ENCODE peak calls at places on chromosomes 5 and 9, in eight cellular contexts. H, N, L, I, W, D, M and O are unnamed samples.
A peak's percentile ranks its signal among the peaks of the same experiment; 100 is the strongest.

GRCh38 chr9:16030513-16031185 is 477.8 kb downstream of the CCDC171 start:
- DNase-seq in H (no peak), N (no peak), L (no peak), I (no peak), W (peak; percentile 77), D (peak; percentile 98), M (no peak), O (no peak)

GRCh38 chr9:27367175-27367798 is 70.3 kb upstream of the EQTN start:
- DNase-seq in H (no peak), N (no peak), L (no peak), I (no peak), W (no peak), D (no peak), M (no peak), O (no peak)

GRCh38 chr5:174900176-174900692 is 175.9 kb downstream of the MSX2 start:
- DNase-seq in H (no peak), N (no peak), L (no peak), I (no peak), W (no peak), D (no peak), M (no peak), O (no peak)

GRCh38 chr5:8394965-8395364 is 526.0 kb downstream of the MTRR start:
- DNase-seq in H (no peak), N (no peak), L (no peak), I (no peak), W (no peak), D (no peak), M (no peak), O (no peak)

GRCh38 chr5:147481857-147482256 is 28.0 kb downstream of the DPYSL3 start:
- DNase-seq in H (no peak), N (no peak), L (no peak), I (no peak), W (peak; percentile 66), D (peak; percentile 71), M (no peak), O (no peak)

GRCh38 chr5:122751293-122751753 is 23.6 kb upstream of the SNX2 start:
- DNase-seq in H (no peak), N (no peak), L (no peak), I (peak; percentile 40), W (peak; percentile 99), D (peak; percentile 65), M (no peak), O (no peak)

GRCh38 chr9:121821326-121821725 is 169.9 kb downstream of the DAB2IP start:
- DNase-seq in H (no peak), N (no peak), L (no peak), I (no peak), W (no peak), D (no peak), M (no peak), O (no peak)

GRCh38 chr9:92611621-92612275 is 58.2 kb downstream of the IPPK start:
- DNase-seq in H (no peak), N (no peak), L (peak; percentile 46), I (no peak), W (no peak), D (no peak), M (no peak), O (no peak)

GRCh38 chr5:18992264-18992663 is 995.7 kb downstream of the CDH18 start:
- DNase-seq in H (no peak), N (no peak), L (no peak), I (no peak), W (no peak), D (no peak), M (no peak), O (no peak)

GRCh38 chr9:97880336-97880735 is 27.3 kb downstream of the FOXE1 start:
- DNase-seq in H (no peak), N (no peak), L (no peak), I (no peak), W (no peak), D (peak; percentile 73), M (no peak), O (no peak)

GRCh38 chr9:137351781-137352501 is 49.9 kb upstream of the NRARP start:
- DNase-seq in H (no peak), N (no peak), L (no peak), I (no peak), W (no peak), D (no peak), M (no peak), O (no peak)

GRCh38 chr9:34591091-34591910 is 1.8 kb upstream of the CNTFR start:
- DNase-seq in H (peak; percentile 58), N (peak; percentile 91), L (peak; percentile 84), I (peak; percentile 90), W (peak; percentile 29), D (peak; percentile 76), M (peak; percentile 84), O (peak; percentile 80)

GRCh38 chr9:98714833-98715232 is 6.1 kb upstream of the GABBR2 start:
- DNase-seq in H (no peak), N (no peak), L (no peak), I (no peak), W (no peak), D (no peak), M (no peak), O (no peak)

GRCh38 chr9:89410709-89411111 is 87.2 kb downstream of the SEMA4D start:
- DNase-seq in H (no peak), N (no peak), L (peak; percentile 29), I (no peak), W (no peak), D (peak; percentile 77), M (peak; percentile 71), O (no peak)

GRCh38 chr9:129392093-129392541 is 214.1 kb upstream of the IER5L start:
- DNase-seq in H (no peak), N (peak; percentile 1), L (no peak), I (no peak), W (no peak), D (no peak), M (no peak), O (no peak)

GRCh38 chr5:58156977-58157701 is 302.7 kb downstream of the PLK2 start:
- DNase-seq in H (no peak), N (peak; percentile 64), L (peak; percentile 64), I (no peak), W (no peak), D (peak; percentile 50), M (no peak), O (no peak)

GRCh38 chr9:91219557-91219956 is 142.2 kb downstream of the AUH start:
- DNase-seq in H (no peak), N (no peak), L (no peak), I (no peak), W (no peak), D (no peak), M (no peak), O (peak; percentile 24)

GRCh38 chr5:38922199-38922598 is 76.4 kb downstream of the OSMR start:
- DNase-seq in H (no peak), N (peak; percentile 50), L (peak; percentile 62), I (peak; percentile 55), W (peak; percentile 27), D (peak; percentile 61), M (peak; percentile 37), O (peak; percentile 32)

GRCh38 chr5:96661101-96661840 is 905 bp upstream of the CAST start:
- DNase-seq in H (no peak), N (no peak), L (peak; percentile 39), I (no peak), W (no peak), D (peak; percentile 66), M (peak; percentile 16), O (no peak)

GRCh38 chr5:107794731-107795130 is 124.0 kb upstream of the EFNA5 start:
- DNase-seq in H (no peak), N (no peak), L (no peak), I (no peak), W (no peak), D (no peak), M (no peak), O (no peak)

GRCh38 chr9:655875-656274 is 185.6 kb upstream of the DMRT1 start:
- DNase-seq in H (no peak), N (no peak), L (no peak), I (peak; percentile 95), W (no peak), D (no peak), M (no peak), O (no peak)

GRCh38 chr5:112669328-112669963 is 68.2 kb upstream of the APC start:
- DNase-seq in H (no peak), N (peak; percentile 38), L (no peak), I (no peak), W (no peak), D (no peak), M (no peak), O (peak; percentile 59)

GRCh38 chr9:94443039-94443722 is 111.7 kb upstream of the PCAT7 start:
- DNase-seq in H (peak; percentile 72), N (no peak), L (no peak), I (no peak), W (no peak), D (peak; percentile 73), M (no peak), O (no peak)

GRCh38 chr5:135320718-135321484 is 78.1 kb downstream of the MACROH2A1 start:
- DNase-seq in H (no peak), N (no peak), L (no peak), I (no peak), W (no peak), D (no peak), M (no peak), O (no peak)

GRCh38 chr9:135581636-135582426 is 20.3 kb downstream of the PAEP start:
- DNase-seq in H (no peak), N (no peak), L (no peak), I (no peak), W (no peak), D (no peak), M (no peak), O (no peak)

GRCh38 chr9:18996191-18996590 is 36.8 kb downstream of the SAXO1 start:
- DNase-seq in H (no peak), N (no peak), L (no peak), I (no peak), W (no peak), D (no peak), M (no peak), O (no peak)

GRCh38 chr9:137564817-137565411 is 13.2 kb downstream of the MRPL41 start:
- DNase-seq in H (no peak), N (no peak), L (no peak), I (no peak), W (no peak), D (no peak), M (no peak), O (no peak)

GRCh38 chr9:130298663-130299279 is 33.2 kb downstream of the HMCN2 start:
- DNase-seq in H (no peak), N (no peak), L (no peak), I (no peak), W (peak; percentile 33), D (no peak), M (no peak), O (no peak)

GRCh38 chr9:89104821-89105220 is 73.8 kb downstream of the SHC3 start:
- DNase-seq in H (no peak), N (no peak), L (no peak), I (no peak), W (no peak), D (no peak), M (no peak), O (no peak)

GRCh38 chr5:107389130-107389553 is 281.6 kb downstream of the EFNA5 start:
- DNase-seq in H (peak; percentile 9), N (no peak), L (no peak), I (no peak), W (peak; percentile 54), D (peak; percentile 81), M (no peak), O (no peak)

GRCh38 chr5:59768204-59769040 is 125.1 kb downstream of the PDE4D start:
- DNase-seq in H (peak; percentile 43), N (peak; percentile 12), L (peak; percentile 83), I (peak; percentile 55), W (no peak), D (peak; percentile 68), M (peak; percentile 26), O (peak; percentile 12)

GRCh38 chr9:95126739-95127138 is 190.8 kb downstream of the FANCC start:
- DNase-seq in H (no peak), N (no peak), L (no peak), I (no peak), W (no peak), D (no peak), M (no peak), O (no peak)

GRCh38 chr5:82106207-82106606 is 134.4 kb downstream of the ATG10 start:
- DNase-seq in H (no peak), N (no peak), L (no peak), I (no peak), W (no peak), D (peak; percentile 73), M (no peak), O (no peak)